ENCODE peak calls at places on chromosomes 7 and 10, in four cellular contexts. N, I, K and Y are unnamed samples. For H3K4me1, the result is how much of the 10 kb centered on the place peaks cover.

GRCh38 chr7:156752371-156753297 is 112.1 kb downstream of the RNF32 start:
- DNase-seq in K (no peak), I (no peak), N (no peak), Y (no peak)

GRCh38 chr10:122154733-122155366 is 116.2 kb upstream of the BTBD16 start:
- DNase-seq in K (peak), I (no peak), N (no peak), Y (peak)

GRCh38 chr10:89916481-89916880 is 215.1 kb downstream of the KIF20B start:
- DNase-seq in N (no peak), I (no peak), K (no peak), Y (no peak)

GRCh38 chr7:51045319-51046102 is 262.8 kb upstream of the GRB10 start:
- DNase-seq in K (no peak), N (no peak), I (no peak), Y (no peak)

GRCh38 chr10:103147645-103148044 is 45.4 kb downstream of the NT5C2 start:
- DNase-seq in I (no peak), N (no peak), K (no peak), Y (no peak)

GRCh38 chr10:6275022-6275997 is 72.6 kb downstream of the PFKFB3 start:
- DNase-seq in N (peak), I (peak), K (peak), Y (peak)

GRCh38 chr10:90847436-90847835 is 10.4 kb downstream of the HTR7 start:
- DNase-seq in N (no peak), I (no peak), K (no peak), Y (no peak)

GRCh38 chr10:13651969-13652720 is 65.4 kb downstream of the PRPF18 start:
- DNase-seq in N (no peak), K (no peak), I (no peak), Y (no peak)

GRCh38 chr7:83347836-83348482 is 185.3 kb upstream of the PCLO start:
- DNase-seq in K (no peak), N (no peak), I (peak), Y (no peak)

GRCh38 chr7:5699951-5700384 is 81.5 kb downstream of the RNF216 start:
- DNase-seq in I (no peak), N (no peak), K (no peak), Y (no peak)

GRCh38 chr10:14380746-14381145 is 50.0 kb upstream of the FRMD4A start:
- DNase-seq in K (no peak), N (no peak), I (no peak), Y (no peak)

GRCh38 chr7:6520163-6520981 is 30.9 kb downstream of the GRID2IP start:
- DNase-seq in N (no peak), K (no peak), I (no peak), Y (no peak)

GRCh38 chr7:94303736-94304135 is 91.0 kb upstream of the COL1A2 start:
- DNase-seq in N (no peak), I (no peak), K (no peak), Y (no peak)

GRCh38 chr10:61900829-61901783 is at the start of gene ARID5B:
- DNase-seq in N (no peak), I (no peak), K (no peak), Y (peak)

GRCh38 chr7:78562191-78562590 is 763.6 kb downstream of the PHTF2 start:
- DNase-seq in I (no peak), N (no peak), K (no peak), Y (no peak)

GRCh38 chr7:16646427-16647081 is 573 bp downstream of the BZW2 start:
- DNase-seq in N (no peak), I (no peak), K (no peak), Y (no peak)

GRCh38 chr7:16645593-16646426 is at the start of the genes ANKMY2 and BZW2:
- DNase-seq in K (peak), I (peak), N (peak), Y (peak)

GRCh38 chr7:16644987-16645592 is 464 bp downstream of the ANKMY2 start:
- DNase-seq in I (peak), K (peak), N (peak), Y (peak)

GRCh38 chr7:16644157-16644556 is 1.4 kb downstream of the ANKMY2 start:
- DNase-seq in I (no peak), N (no peak), K (no peak), Y (no peak)

DNA sequence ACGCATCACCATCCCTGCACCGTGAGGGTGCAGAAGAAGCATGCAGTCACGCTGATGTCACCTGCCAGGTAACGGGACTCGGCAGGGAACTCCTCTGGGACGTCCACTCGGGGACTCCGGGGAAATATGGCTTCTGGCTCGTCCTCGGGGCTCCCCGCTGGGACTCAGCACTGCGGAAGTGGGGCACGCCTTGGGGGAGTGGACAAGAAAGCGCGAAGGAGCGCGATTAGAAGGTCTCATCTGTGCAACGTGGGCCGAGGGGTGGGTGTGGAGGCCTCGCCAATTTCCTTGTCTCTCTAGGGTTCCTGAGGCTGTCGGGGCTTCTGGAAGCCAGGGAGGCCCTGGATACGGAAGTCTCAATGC is 949 bp downstream of the ANKMY2 start:
- DNase-seq in K (peak), I (peak), N (peak), Y (peak)
- H3K4me1 ChIP-seq in K (under half), I (under half), N (under half), Y (half or more)

DNA sequence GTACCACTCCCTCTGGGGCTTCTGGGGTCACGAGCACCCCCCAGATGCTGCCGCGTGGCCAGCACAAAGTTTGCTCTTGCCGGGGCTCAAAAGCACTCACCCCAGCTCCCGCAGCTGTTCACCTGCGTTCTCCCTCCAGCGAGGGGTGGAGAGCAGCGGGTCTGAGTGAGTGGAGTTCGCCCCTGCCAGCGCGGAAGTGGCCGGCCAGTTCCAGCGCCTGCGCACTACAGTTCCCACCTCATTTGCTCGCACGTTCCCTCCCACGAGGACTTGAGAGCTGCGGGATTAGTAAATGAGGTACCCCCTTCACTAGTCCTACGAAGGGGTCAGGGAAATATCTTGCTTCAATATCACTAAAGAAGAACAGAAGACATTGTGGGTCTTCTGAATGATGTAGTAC is 24.3 kb upstream of the LRRC72 start:
- DNase-seq in I (no peak), K (no peak), N (no peak), Y (no peak)
- H3K4me1 ChIP-seq in I (under half), K (under half), N (under half), Y (under half)

GRCh38 chr10:79131730-79132644 is 63.2 kb downstream of the ZMIZ1 start:
- DNase-seq in K (no peak), I (no peak), N (no peak), Y (no peak)
- H3K4me1 ChIP-seq in K (half or more), I (under half), N (half or more), Y (half or more)

GRCh38 chr10:32318476-32318896 is 28.5 kb downstream of the EPC1 start:
- DNase-seq in N (no peak), K (no peak), I (no peak), Y (peak)
- H3K4me1 ChIP-seq in N (half or more), K (half or more), I (under half), Y (half or more)

GRCh38 chr7:1924185-1924817 is 254.2 kb downstream of the ELFN1 start:
- DNase-seq in N (no peak), K (no peak), I (no peak), Y (no peak)

GRCh38 chr7:1922870-1923236 is 252.8 kb downstream of the ELFN1 start:
- DNase-seq in I (no peak), K (no peak), N (no peak), Y (no peak)

GRCh38 chr7:1922071-1922869 is 252.2 kb downstream of the ELFN1 start:
- DNase-seq in N (peak), I (no peak), K (no peak), Y (no peak)

GRCh38 chr7:1925349-1925748 is 255.3 kb downstream of the ELFN1 start:
- DNase-seq in K (no peak), N (peak), I (no peak), Y (peak)

GRCh38 chr7:1923409-1924053 is 253.5 kb downstream of the ELFN1 start:
- DNase-seq in I (no peak), N (peak), K (no peak), Y (no peak)
- H3K4me1 ChIP-seq in I (under half), N (under half), K (under half), Y (under half)